ENCODE peak calls at places on chromosomes 6 and 20, in eight cellular contexts. K, B, Y, F, W, J, T and V are unnamed samples.

GRCh38 chr6:118012944-118013343 is 105.9 kb downstream of the SLC35F1 start:
- DNase-seq in W (no peak), T (peak; percentile 67), J (no peak), F (no peak), K (no peak), Y (no peak), B (no peak), V (no peak)

GRCh38 chr20:37777012-37777411 is 83.2 kb downstream of the CTNNBL1 start:
- DNase-seq in Y (no peak), B (no peak), K (no peak), W (no peak), J (no peak), T (no peak), F (no peak), V (no peak)

GRCh38 chr6:32973144-32973854 is 4.9 kb downstream of the BRD2 start:
- DNase-seq in J (no peak), W (peak; percentile 52), T (peak; percentile 70), Y (no peak), F (no peak), K (peak; percentile 66), B (no peak), V (no peak)

GRCh38 chr20:25497586-25498279 is 87.6 kb downstream of the NINL start:
- DNase-seq in W (peak; percentile 23), F (no peak), Y (no peak), K (no peak), T (no peak), J (no peak), B (no peak), V (no peak)

GRCh38 chr6:2369606-2370005 is 124.2 kb upstream of the GMDS start:
- DNase-seq in T (no peak), J (no peak), B (no peak), F (no peak), K (no peak), Y (no peak), W (no peak), V (no peak)

GRCh38 chr6:41735427-41736206 is at the start of gene TFEB:
- DNase-seq in K (peak; percentile 97), J (peak; percentile 95), B (peak; percentile 92), F (peak; percentile 73), W (peak; percentile 96), Y (peak; percentile 93), T (peak; percentile 97), V (peak; percentile 63)

GRCh38 chr6:752438-752837 is 59.5 kb upstream of the EXOC2 start:
- DNase-seq in F (no peak), Y (no peak), K (no peak), J (no peak), T (no peak), W (no peak), B (no peak), V (no peak)

GRCh38 chr6:71602385-71602949 is 283.9 kb upstream of the RIMS1 start:
- DNase-seq in Y (no peak), T (no peak), B (no peak), W (no peak), J (no peak), K (no peak), F (no peak), V (no peak)

GRCh38 chr20:46670585-46671584 is 18.4 kb downstream of the TP53RK start:
- DNase-seq in W (no peak), T (no peak), F (no peak), K (no peak), Y (no peak), J (no peak), B (no peak), V (no peak)

GRCh38 chr20:58458342-58459057 is 56.7 kb downstream of the APCDD1L start:
- DNase-seq in T (no peak), B (no peak), W (no peak), F (no peak), K (no peak), Y (no peak), J (no peak), V (no peak)

GRCh38 chr20:4844325-4844724 is 122.6 kb downstream of the PRND start:
- DNase-seq in B (no peak), K (no peak), J (no peak), T (peak; percentile 24), Y (no peak), W (no peak), F (no peak), V (no peak)

GRCh38 chr6:110876170-110876773 is 1.7 kb downstream of the AMD1 start:
- DNase-seq in B (peak; percentile 83), J (peak; percentile 87), Y (peak; percentile 93), T (peak; percentile 96), K (peak; percentile 94), W (peak; percentile 83), F (peak; percentile 73), V (peak; percentile 33)

GRCh38 chr20:13251556-13251955 is 30.5 kb downstream of the ISM1 start:
- DNase-seq in T (no peak), K (no peak), J (no peak), W (no peak), F (no peak), B (no peak), Y (no peak), V (no peak)

GRCh38 chr6:41184761-41185160 is 16.2 kb downstream of the TREML2 start:
- DNase-seq in F (no peak), W (no peak), T (no peak), J (no peak), Y (no peak), B (no peak), K (no peak), V (no peak)

GRCh38 chr6:82178084-82178758 is 69.3 kb downstream of the IBTK start:
- DNase-seq in B (no peak), K (no peak), J (no peak), Y (no peak), W (no peak), T (no peak), F (no peak), V (no peak)

GRCh38 chr20:17615645-17616479 is 46.0 kb downstream of the DSTN start:
- DNase-seq in J (peak; percentile 20), W (no peak), K (no peak), Y (no peak), T (peak; percentile 72), B (no peak), F (no peak), V (no peak)

GRCh38 chr20:17612975-17613327 is 43.1 kb downstream of the DSTN start:
- DNase-seq in W (no peak), K (no peak), B (no peak), J (no peak), F (no peak), T (no peak), Y (no peak), V (no peak)

GRCh38 chr20:17613328-17614175 is 43.7 kb downstream of the DSTN start:
- DNase-seq in Y (no peak), B (no peak), K (peak; percentile 56), F (no peak), T (peak; percentile 80), W (no peak), J (no peak), V (no peak)

GRCh38 chr20:17614812-17615644 is 45.2 kb downstream of the DSTN start:
- DNase-seq in F (no peak), J (no peak), K (peak; percentile 55), W (no peak), B (no peak), T (peak; percentile 75), Y (no peak), V (no peak)

GRCh38 chr20:17614176-17614811 is 44.4 kb downstream of the DSTN start:
- DNase-seq in F (no peak), K (peak; percentile 69), B (no peak), J (peak; percentile 79), Y (peak; percentile 63), W (peak; percentile 87), T (peak; percentile 97), V (no peak)
- TF ChIP-seq POLR2A in F (no peak), K (no peak), B (no peak), J (no peak), Y (no peak), W (no peak), T (no peak), V (no peak)

GRCh38 chr20:62699296-62699695 is 9.3 kb upstream of the NTSR1 start:
- DNase-seq in W (no peak), K (peak; percentile 39), Y (no peak), F (no peak), J (no peak), T (no peak), B (no peak), V (no peak)

GRCh38 chr20:62702008-62702290 is 6.7 kb upstream of the NTSR1 start:
- DNase-seq in T (no peak), K (peak; percentile 45), J (no peak), B (no peak), W (no peak), F (no peak), Y (no peak), V (no peak)

GRCh38 chr20:62701161-62702007 is 7.3 kb upstream of the NTSR1 start:
- DNase-seq in J (no peak), B (no peak), F (no peak), K (peak; percentile 41), Y (no peak), W (no peak), T (no peak), V (no peak)

GRCh38 chr20:62699741-62700140 is 8.9 kb upstream of the NTSR1 start:
- DNase-seq in F (no peak), T (no peak), Y (no peak), W (no peak), K (peak; percentile 31), J (no peak), B (no peak), V (no peak)

GRCh38 chr20:62700261-62700925 is 8.2 kb upstream of the NTSR1 start:
- DNase-seq in F (no peak), Y (no peak), J (no peak), T (no peak), K (peak; percentile 30), B (no peak), W (no peak), V (no peak)
- H3K4me1 ChIP-seq in F (peaks cover 52% of the 10 kb centered on the region), Y (no peaks in the 10 kb centered on the region), J (peaks cover 13% of the 10 kb centered on the region), T (peaks cover 4% of the 10 kb centered on the region), K (no peaks in the 10 kb centered on the region), B (peaks cover 3% of the 10 kb centered on the region), W (no peaks in the 10 kb centered on the region), V (peaks cover 28% of the 10 kb centered on the region)

GRCh38 chr20:35698298-35699126 is 640 bp downstream of the NFS1 start:
- DNase-seq in K (no peak), B (no peak), F (no peak), J (no peak), Y (peak; percentile 36), T (peak; percentile 53), W (no peak), V (no peak)

GRCh38 chr20:35699914-35700624 is 864 bp downstream of the ROMO1 start:
- DNase-seq in W (no peak), J (no peak), B (no peak), Y (no peak), F (no peak), K (no peak), T (peak; percentile 11), V (no peak)

GRCh38 chr20:35697696-35698297 is 1.4 kb downstream of the NFS1 start:
- DNase-seq in F (no peak), K (no peak), T (peak; percentile 35), J (no peak), B (no peak), Y (no peak), W (no peak), V (no peak)

GRCh38 chr20:35700625-35701148 is 1.5 kb downstream of the ROMO1 start:
- DNase-seq in J (no peak), T (peak; percentile 59), Y (no peak), W (no peak), K (no peak), F (no peak), B (no peak), V (no peak)

GRCh38 chr20:35699127-35699913 is at the start of the genes NFS1 and ROMO1:
- DNase-seq in K (peak; percentile 88), T (peak; percentile 92), B (peak; percentile 71), W (peak; percentile 91), Y (peak; percentile 86), F (peak; percentile 56), J (peak; percentile 88), V (peak; percentile 21)
- H3K4me3 ChIP-seq in K (peak within 1 kb of the TSS; percentile 95), T (peak within 1 kb of the TSS; percentile 92), B (peak within 1 kb of the TSS; percentile 83), W (peak within 1 kb of the TSS; percentile 67), Y (peak within 1 kb of the TSS; percentile 85), F (peak within 1 kb of the TSS; percentile 95), J (peak within 1 kb of the TSS; percentile 88), V (peak within 1 kb of the TSS; percentile 94)

GRCh38 chr6:34236423-34237315 is at the start of gene HMGA1:
- DNase-seq in F (no peak), W (peak; percentile 78), B (peak; percentile 70), Y (peak; percentile 92), K (peak; percentile 91), T (peak; percentile 95), J (peak; percentile 90), V (peak; percentile 52)
- TF ChIP-seq POLR2A in F (peak; percentile 98), W (peak; percentile 42), B (peak; percentile 85), Y (peak; percentile 93), K (peak; percentile 91), T (peak; percentile 82), J (peak; percentile 62), V (no peak)